ENCODE peak calls at places on chromosomes 12 and 14, in six cellular contexts. Q is GM12865, E is HCT116, C is mucosa of descending colon, S is A549, X is astrocyte. Z is an unnamed sample.

GRCh38 chr14:61284001-61284400 is 2.9 kb upstream of the TMEM30B start:
- DNase-seq in Q (no peak), S (no peak), E (no peak), X (no peak), C (no peak), Z (no peak)

GRCh38 chr14:96275182-96276112 is 19.4 kb downstream of the BDKRB1 start:
- DNase-seq in E (peak; percentile 29), Q (peak; percentile 67), C (peak; percentile 83), S (peak; percentile 67), X (peak; percentile 61), Z (peak; percentile 84)

GRCh38 chr12:28424965-28425364 is 234.7 kb downstream of the CCDC91 start:
- DNase-seq in E (no peak), X (peak; percentile 91), C (no peak), Q (no peak), S (no peak), Z (no peak)

GRCh38 chr14:91796622-91797347 is 64.9 kb upstream of the CATSPERB start:
- DNase-seq in Q (no peak), C (no peak), X (peak; percentile 8), S (no peak), E (no peak), Z (no peak)

GRCh38 chr14:34220921-34221320 is 241.1 kb downstream of the SPTSSA start:
- DNase-seq in E (no peak), Q (peak; percentile 20), S (no peak), X (no peak), C (no peak), Z (no peak)

GRCh38 chr14:22630486-22630885 is 13.7 kb downstream of the OR6J1 start:
- DNase-seq in E (no peak), X (peak; percentile 97), S (no peak), C (no peak), Q (no peak), Z (no peak)

GRCh38 chr14:44211718-44212117 is 295.4 kb downstream of the FSCB start:
- DNase-seq in S (no peak), E (no peak), Q (no peak), X (no peak), C (no peak), Z (no peak)

GRCh38 chr12:31618228-31619025 is 27.5 kb upstream of the DENND5B start:
- DNase-seq in S (no peak), Q (peak; percentile 30), X (peak; percentile 36), C (no peak), E (no peak), Z (no peak)

GRCh38 chr12:94618995-94619695 is 31.2 kb downstream of the TMCC3 start:
- DNase-seq in S (peak; percentile 27), Q (no peak), X (peak; percentile 89), E (peak; percentile 63), C (no peak), Z (no peak)

GRCh38 chr14:76720382-76720813 is 40.9 kb upstream of the VASH1 start:
- DNase-seq in Q (peak; percentile 65), C (peak; percentile 42), X (peak; percentile 12), S (no peak), E (no peak), Z (peak; percentile 70)

GRCh38 chr14:68655961-68656360 is 136.9 kb downstream of the ZFP36L1 start:
- DNase-seq in S (peak; percentile 46), C (no peak), E (peak; percentile 18), Q (peak; percentile 14), X (no peak), Z (no peak)

GRCh38 chr14:101972126-101972785 is 7.9 kb downstream of the DYNC1H1 start:
- DNase-seq in S (peak; percentile 97), X (peak; percentile 99), Q (no peak), C (peak; percentile 78), E (peak; percentile 91), Z (no peak)

GRCh38 chr14:68309121-68309520 is 483.7 kb downstream of the ZFP36L1 start:
- DNase-seq in C (no peak), X (no peak), E (no peak), Q (peak; percentile 46), S (no peak), Z (no peak)

GRCh38 chr12:62913380-62913779 is 21.6 kb downstream of the PPM1H start:
- DNase-seq in Q (no peak), S (no peak), X (no peak), E (no peak), C (no peak), Z (no peak)

GRCh38 chr14:85296466-85297210 is 233.3 kb upstream of the FLRT2 start:
- DNase-seq in E (no peak), X (peak; percentile 61), Q (no peak), S (peak; percentile 11), C (no peak), Z (no peak)

GRCh38 chr12:124927325-124928094 is 13.1 kb upstream of the UBC start:
- DNase-seq in Q (peak; percentile 94), X (peak; percentile 57), C (peak; percentile 95), E (peak; percentile 84), S (peak; percentile 95), Z (peak; percentile 94)

GRCh38 chr12:47778842-47779241 is 5.8 kb downstream of the SLC48A1 start:
- DNase-seq in C (no peak), S (no peak), E (no peak), Q (no peak), X (no peak), Z (no peak)

GRCh38 chr12:11891350-11892064 is 179.2 kb upstream of the BCL2L14 start:
- DNase-seq in Q (no peak), S (no peak), C (no peak), E (no peak), X (no peak), Z (no peak)

GRCh38 chr14:22939684-22940083 is 10.5 kb upstream of the PRMT5 start:
- DNase-seq in Q (no peak), E (no peak), S (no peak), X (peak; percentile 41), C (no peak), Z (no peak)

GRCh38 chr12:130646690-130647089 is 69.4 kb downstream of the RIMBP2 start:
- DNase-seq in S (no peak), X (no peak), C (no peak), E (no peak), Q (no peak), Z (no peak)

GRCh38 chr14:85423889-85424288 is 106.1 kb upstream of the FLRT2 start:
- DNase-seq in S (no peak), E (no peak), Q (no peak), X (no peak), C (no peak), Z (no peak)

GRCh38 chr14:106039400-106039799 is 513.0 kb downstream of the TMEM121 start:
- DNase-seq in Q (peak; percentile 48), X (no peak), E (peak; percentile 7), S (peak; percentile 43), C (peak; percentile 64), Z (no peak)

GRCh38 chr14:70822706-70823185 is 13.4 kb upstream of the MAP3K9 start:
- DNase-seq in S (peak; percentile 33), E (no peak), Q (no peak), C (peak; percentile 48), X (no peak), Z (no peak)

GRCh38 chr14:20757963-20758362 is 10.2 kb upstream of the EDDM3B start:
- DNase-seq in Q (peak; percentile 51), X (no peak), C (peak; percentile 74), E (no peak), S (no peak), Z (no peak)

GRCh38 chr14:36654185-36655053 is 7.2 kb upstream of the PAX9 start:
- DNase-seq in C (no peak), X (no peak), S (no peak), E (no peak), Q (no peak), Z (no peak)

GRCh38 chr14:93691042-93691780 is 97.1 kb downstream of the PRIMA1 start:
- DNase-seq in X (no peak), Q (no peak), C (no peak), E (no peak), S (no peak), Z (no peak)
- TF ChIP-seq CTCF in X (no peak), Q (no peak), C (no peak), E (peak; percentile 53), S (no peak), Z (no peak)

GRCh38 chr12:114662512-114663177 is 21.3 kb downstream of the TBX3 start:
- DNase-seq in S (peak; percentile 90), X (peak; percentile 81), C (peak; percentile 91), E (peak; percentile 57), Q (peak; percentile 66), Z (peak; percentile 80)

GRCh38 chr12:114666746-114667668 is 17.0 kb downstream of the TBX3 start:
- DNase-seq in C (no peak), S (no peak), X (no peak), Q (no peak), E (no peak), Z (no peak)

GRCh38 chr12:114665411-114666181 is 18.4 kb downstream of the TBX3 start:
- DNase-seq in E (no peak), C (no peak), X (no peak), Q (no peak), S (no peak), Z (no peak)

GRCh38 chr12:114667669-114668150 is 16.3 kb downstream of the TBX3 start:
- DNase-seq in Q (no peak), E (no peak), C (no peak), X (no peak), S (no peak), Z (no peak)

GRCh38 chr12:114664661-114665320 is 19.2 kb downstream of the TBX3 start:
- DNase-seq in C (no peak), S (no peak), Q (no peak), X (no peak), E (no peak), Z (no peak)
- TF ChIP-seq CTCF in C (no peak), S (no peak), Q (no peak), X (no peak), E (no peak), Z (no peak)

GRCh38 chr12:103586132-103586531 is 941 bp upstream of the STAB2 start:
- DNase-seq in C (no peak), X (no peak), Q (no peak), E (no peak), S (no peak), Z (no peak)
- TF ChIP-seq CTCF in C (no peak), X (no peak), Q (peak; percentile 7), E (peak; percentile 20), S (peak; percentile 6), Z (no peak)

GRCh38 chr12:54370218-54370730 is 6.0 kb upstream of the GPR84 start:
- DNase-seq in C (peak; percentile 74), S (peak; percentile 90), Q (peak; percentile 65), E (no peak), X (peak; percentile 58), Z (peak; percentile 86)
- TF ChIP-seq CTCF in C (peak; percentile 91), S (peak; percentile 81), Q (peak; percentile 73), E (peak; percentile 82), X (peak; percentile 57), Z (peak; percentile 98)

GRCh38 chr12:122137229-122137628 is 36.8 kb downstream of the IL31 start:
- DNase-seq in E (no peak), C (no peak), Q (no peak), S (no peak), X (no peak), Z (no peak)
- TF ChIP-seq CTCF in E (peak; percentile 23), C (no peak), Q (peak; percentile 15), S (no peak), X (no peak), Z (peak; percentile 58)